ENCODE peak calls at places on chromosomes 4 and X, in five cellular contexts. I is A673, S is HFFc6, R is NB4, Q is Peyer's patch. Y is an unnamed sample.

GRCh38 chr4:4637710-4638109 is 95.9 kb upstream of the STX18 start:
- DNase-seq in Q (no peak), S (no peak), R (no peak), I (no peak), Y (peak)

GRCh38 chrX:7926501-7926900 is 712 bp downstream of the PNPLA4 start:
- DNase-seq in S (no peak), I (no peak), Q (no peak), R (no peak), Y (no peak)

GRCh38 chr4:108117473-108118182 is 51.1 kb downstream of the LEF1 start:
- DNase-seq in Q (no peak), S (no peak), I (no peak), R (no peak), Y (no peak)

GRCh38 chrX:113384628-113385027 is 544.0 kb upstream of the AMOT start:
- DNase-seq in S (peak), R (no peak), I (no peak), Q (no peak), Y (no peak)

GRCh38 chrX:149372861-149373260 is 132.2 kb downstream of the IDS start:
- DNase-seq in Q (no peak), I (no peak), S (no peak), R (no peak), Y (no peak)

GRCh38 chr4:183550345-183551080 is 45.7 kb downstream of the ING2 start:
- DNase-seq in Q (no peak), R (no peak), I (no peak), S (no peak), Y (no peak)

GRCh38 chrX:38233891-38234807 is 13.5 kb upstream of the SRPX start:
- DNase-seq in R (no peak), S (peak), I (no peak), Q (no peak), Y (no peak)

GRCh38 chr4:158934996-158935669 is 166.3 kb downstream of the FNIP2 start:
- DNase-seq in R (no peak), I (no peak), Q (no peak), S (no peak), Y (no peak)

GRCh38 chrX:123860506-123860840 is 620 bp downstream of the XIAP start:
- DNase-seq in S (peak), I (no peak), R (peak), Q (no peak), Y (no peak)

GRCh38 chr4:33998204-33998603 is 2246.1 kb downstream of the ARAP2 start:
- DNase-seq in S (no peak), Q (no peak), I (no peak), R (no peak), Y (no peak)

GRCh38 chr4:183797445-183798248 is 107.5 kb upstream of the STOX2 start:
- DNase-seq in R (peak), I (no peak), Q (no peak), S (no peak), Y (peak)

GRCh38 chrX:47204970-47205369 is 11.3 kb downstream of the UBA1 start:
- DNase-seq in I (no peak), Q (no peak), S (no peak), R (no peak), Y (no peak)

GRCh38 chr4:22190855-22191254 is 242.3 kb upstream of the KCNIP4 start:
- DNase-seq in I (peak), Q (no peak), S (peak), R (no peak), Y (no peak)

GRCh38 chr4:64402684-64403083 is 6.6 kb downstream of the TECRL start:
- DNase-seq in Q (no peak), S (no peak), R (no peak), I (no peak), Y (no peak)

DNA sequence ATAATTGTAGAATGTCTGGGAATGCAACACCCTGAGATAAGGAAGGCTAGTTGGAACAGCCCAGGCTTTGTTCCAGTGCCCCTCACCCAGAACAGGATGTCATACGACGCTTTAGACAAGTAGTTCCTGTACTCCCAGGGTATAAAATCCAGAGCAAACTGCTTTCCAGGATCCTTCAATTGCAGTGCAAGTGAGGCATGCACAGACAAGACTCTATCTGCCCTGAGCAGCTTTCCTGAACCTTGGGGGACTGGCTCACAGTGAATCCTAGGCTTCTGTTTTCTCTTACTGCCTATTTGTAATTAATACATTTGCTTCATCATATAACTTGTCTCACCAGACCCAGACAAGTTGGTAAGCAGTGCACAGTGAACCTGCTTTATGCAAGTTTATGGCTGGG is 48.4 kb upstream of the IL9R start:
- DNase-seq in S (no peak), Q (no peak), R (no peak), I (no peak), Y (no peak)
- TF ChIP-seq CTCF in S (no peak), Q (no peak), R (no peak), I (no peak), Y (no peak)

GRCh38 chr4:101187837-101188236 is 159.5 kb downstream of the PPP3CA start:
- DNase-seq in Q (no peak), R (no peak), S (no peak), I (no peak), Y (no peak)
- TF ChIP-seq CTCF in Q (peak), R (no peak), S (peak), I (peak), Y (peak)

DNA sequence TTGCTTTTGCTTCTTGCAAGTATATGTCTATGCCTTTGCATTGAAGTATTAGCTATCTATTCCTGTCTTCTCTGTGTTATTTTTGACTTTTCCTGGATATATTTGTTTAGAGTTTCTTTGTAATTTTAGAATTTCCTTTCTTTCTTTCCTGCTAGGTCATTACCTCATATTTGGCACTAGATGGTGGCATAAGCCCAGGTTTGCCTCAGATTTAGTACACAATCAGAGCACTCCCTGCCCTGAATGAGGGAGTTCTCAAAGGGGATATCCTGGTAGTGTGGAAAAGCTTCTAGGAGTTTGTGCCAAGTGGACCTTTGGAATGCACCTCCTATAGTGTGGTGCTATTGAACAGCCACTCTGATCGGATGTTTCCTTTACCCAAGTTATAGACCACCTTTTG is 181.6 kb downstream of the UGT8 start:
- DNase-seq in R (peak), S (no peak), Q (no peak), I (peak), Y (no peak)
- TF ChIP-seq CTCF in R (no peak), S (no peak), Q (peak), I (peak), Y (no peak)

GRCh38 chrX:152946681-152947080 is 47.2 kb downstream of the PNMA5 start:
- DNase-seq in S (no peak), I (no peak), R (no peak), Q (no peak), Y (no peak)

GRCh38 chrX:152943826-152944225 is 46.0 kb downstream of the ZNF185 start:
- DNase-seq in I (no peak), R (no peak), Q (no peak), S (no peak), Y (no peak)

GRCh38 chrX:152945021-152945979 is 47.4 kb downstream of the ZNF185 start:
- DNase-seq in Q (no peak), I (no peak), R (no peak), S (no peak), Y (no peak)

DNA sequence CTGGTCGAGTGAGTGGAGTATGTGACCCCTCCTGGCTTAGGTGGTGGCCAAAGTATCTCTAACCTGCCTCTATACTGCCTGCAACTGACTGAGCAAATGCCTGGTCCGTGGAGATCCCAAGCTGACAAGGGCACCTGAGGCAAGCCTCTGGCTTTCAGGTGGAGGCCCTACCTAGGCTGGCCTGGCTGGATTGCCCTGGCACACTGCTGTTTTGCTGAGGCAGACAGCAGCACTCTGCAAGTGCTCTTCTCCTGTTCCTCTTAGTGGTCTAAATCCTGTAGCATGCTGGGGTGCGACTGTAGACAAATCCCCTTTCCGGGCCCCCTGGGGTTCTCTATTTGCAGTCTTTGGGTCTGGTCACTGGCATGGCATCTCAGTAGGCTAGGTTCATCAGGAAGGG is 44.8 kb downstream of the PNMA5 start:
- DNase-seq in I (no peak), R (no peak), Q (no peak), S (no peak), Y (no peak)
- TF ChIP-seq CTCF in I (no peak), R (no peak), Q (no peak), S (no peak), Y (no peak)

GRCh38 chr4:71186566-71187398 is 152.0 kb upstream of the SLC4A4 start:
- DNase-seq in Q (peak), R (no peak), S (peak), I (peak), Y (peak)
- TF ChIP-seq CTCF in Q (no peak), R (no peak), S (no peak), I (no peak), Y (no peak)

DNA sequence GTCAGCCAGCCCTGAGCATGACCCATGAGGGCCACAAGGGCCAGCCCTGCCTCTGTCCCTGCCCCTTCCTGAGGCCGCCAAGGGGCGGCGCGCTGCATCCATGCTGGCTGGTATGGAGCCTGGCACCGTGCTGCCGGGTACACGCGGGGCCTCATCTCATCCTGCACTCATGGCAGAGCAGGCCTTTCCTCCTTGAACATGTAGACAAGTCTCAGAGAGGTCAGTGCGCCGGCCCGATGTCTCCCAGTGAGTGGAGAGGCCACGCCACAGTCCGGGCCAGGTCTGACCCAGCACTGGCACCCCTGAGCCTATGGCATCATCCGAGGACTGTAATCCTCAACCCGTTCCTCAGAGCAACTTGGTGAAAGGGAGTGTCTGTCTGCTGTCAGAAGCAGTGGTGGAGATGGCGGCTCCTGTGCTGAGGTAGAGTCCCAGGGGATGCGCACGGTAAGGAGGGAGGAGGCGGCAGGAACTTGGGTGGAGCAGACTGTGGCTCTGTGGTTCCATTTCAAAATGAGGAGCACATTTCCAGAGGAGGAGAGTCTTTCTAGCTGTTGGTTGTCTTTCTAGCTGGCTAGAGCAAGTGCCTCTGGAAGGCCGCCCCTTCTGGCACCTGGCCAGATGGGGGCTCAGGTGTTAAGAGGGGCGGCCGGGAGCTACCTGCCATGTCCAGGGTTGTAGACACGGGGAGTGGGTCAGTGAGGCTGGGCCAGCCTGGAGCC is 32.8 kb downstream of the TRMT44 start:
- DNase-seq in I (no peak), R (peak), Q (no peak), S (no peak), Y (no peak)
- TF ChIP-seq CTCF in I (no peak), R (no peak), Q (no peak), S (peak), Y (no peak)

DNA sequence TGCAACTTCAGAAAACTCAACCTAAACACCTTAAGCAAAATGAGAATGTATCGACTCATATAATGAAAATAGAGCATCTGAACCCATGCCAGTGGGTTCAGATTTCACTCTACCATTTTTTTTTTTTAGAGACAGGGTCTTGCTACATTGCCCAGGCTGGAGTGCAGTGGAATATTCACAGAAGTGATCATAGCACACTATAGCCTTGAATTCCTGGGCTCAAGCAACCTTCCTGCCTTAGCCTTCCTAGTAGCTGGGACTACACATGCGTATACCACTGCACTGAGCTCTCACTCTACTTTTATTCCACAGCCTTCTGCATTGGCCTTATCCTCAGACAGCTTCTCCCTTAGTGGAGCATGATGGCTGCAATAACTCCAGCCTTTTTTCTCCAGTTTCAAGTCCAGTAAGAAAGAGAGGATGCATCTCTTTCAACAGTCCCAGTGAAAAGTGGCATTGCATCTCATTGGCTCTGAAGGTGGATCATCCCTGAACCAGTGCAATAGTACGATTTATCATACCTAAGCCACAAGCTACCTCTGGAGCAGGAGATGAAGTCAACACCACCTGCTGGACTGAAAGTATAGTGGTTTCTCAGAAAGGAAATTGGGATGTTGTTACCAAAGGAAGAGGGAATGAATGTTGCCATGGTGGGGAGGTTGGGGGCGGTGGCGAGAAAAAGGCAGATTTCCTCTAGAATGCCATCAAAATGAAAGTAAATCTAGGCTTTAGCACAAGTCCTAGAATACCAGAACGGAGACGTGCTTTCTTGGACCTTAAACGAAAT is 2.0 kb upstream of the SOD3 start:
- DNase-seq in Q (no peak), S (peak), I (no peak), R (no peak), Y (no peak)
- TF ChIP-seq CTCF in Q (no peak), S (peak), I (peak), R (no peak), Y (no peak)

GRCh38 chr4:74632634-74633033 is 161.7 kb downstream of the BTC start:
- DNase-seq in S (peak), Q (no peak), I (peak), R (peak), Y (peak)

GRCh38 chr4:74635074-74635473 is 159.2 kb downstream of the BTC start:
- DNase-seq in S (no peak), I (no peak), Q (no peak), R (no peak), Y (no peak)

GRCh38 chr4:74638689-74639088 is 155.6 kb downstream of the BTC start:
- DNase-seq in I (no peak), R (peak), S (no peak), Q (no peak), Y (no peak)

GRCh38 chr4:74638001-74638400 is 156.3 kb downstream of the BTC start:
- DNase-seq in Q (no peak), S (no peak), R (no peak), I (no peak), Y (no peak)

GRCh38 chr4:74635490-74636123 is 158.7 kb downstream of the BTC start:
- DNase-seq in Q (no peak), S (no peak), R (no peak), I (no peak), Y (no peak)
- TF ChIP-seq CTCF in Q (no peak), S (no peak), R (no peak), I (no peak), Y (no peak)

Y was measured in activated CD8-positive, alpha-beta T cell treated with anti-CD3 and anti-CD28 coated beads for 36 hours.